ENCODE peak calls at places on chromosomes 16 and 17, in nine cellular contexts. P is GM23248; G is frontal cortex; N is type B pancreatic cell; X is HS-5; A is anterior cingulate cortex; O is T-helper 2 cell treated with Interferon-gamma antibody and Interleukin-4, amounts not matched to agents 5 μg/mL and 100 μg/mL, for 36 hours; C is skeletal muscle cell; K is A549. H is an unnamed sample.

GRCh38 chr16:58022601-58023371 is 2.8 kb upstream of the MMP15 start:
- DNase-seq in P (peak; percentile 88), G (peak; percentile 68), N (no peak), X (no peak), A (peak; percentile 29), O (no peak), C (no peak), K (no peak), H (no peak)

GRCh38 chr16:19265531-19265930 is 20.0 kb upstream of the CLEC19A start:
- DNase-seq in P (no peak), G (no peak), N (no peak), X (no peak), A (peak; percentile 29), O (no peak), C (no peak), K (no peak), H (no peak)

GRCh38 chr16:88737298-88738166 is 31.2 kb downstream of the CTU2 start:
- DNase-seq in P (peak; percentile 80), G (peak; percentile 90), N (no peak), X (no peak), A (no peak), O (peak; percentile 53), C (peak; percentile 45), K (peak; percentile 85), H (peak; percentile 92)

GRCh38 chr17:81888105-81888987 is 3.0 kb downstream of the ALYREF start:
- DNase-seq in P (no peak), G (no peak), N (peak; percentile 68), X (no peak), A (no peak), O (no peak), C (no peak), K (no peak), H (no peak)

GRCh38 chr17:79031996-79032875 is 8.3 kb downstream of the C1QTNF1 start:
- DNase-seq in P (no peak), G (no peak), N (no peak), X (no peak), A (no peak), O (no peak), C (no peak), K (no peak), H (no peak)

GRCh38 chr16:84478172-84478948 is 26.1 kb downstream of the MEAK7 start:
- DNase-seq in P (peak; percentile 93), G (no peak), N (peak; percentile 47), X (no peak), A (no peak), O (no peak), C (peak; percentile 47), K (no peak), H (no peak)

GRCh38 chr16:27520982-27521673 is 28.6 kb downstream of the GTF3C1 start:
- DNase-seq in P (no peak), G (no peak), N (no peak), X (no peak), A (no peak), O (no peak), C (peak; percentile 32), K (no peak), H (no peak)

GRCh38 chr17:74459622-74460021 is 6.8 kb upstream of the CD300A start:
- DNase-seq in P (no peak), G (no peak), N (no peak), X (no peak), A (no peak), O (no peak), C (no peak), K (no peak), H (no peak)

GRCh38 chr17:5694507-5694906 is 110.2 kb upstream of the NLRP1 start:
- DNase-seq in P (no peak), G (no peak), N (no peak), X (no peak), A (no peak), O (no peak), C (no peak), K (peak; percentile 18), H (no peak)

H was measured in GM12892.